ENCODE peak calls at places on chromosomes 3 and 15, in ten cellular contexts. N, T, U, H, Z, D, G, B, O and Q are unnamed samples.

GRCh38 chr15:59501531-59502113 is 63.6 kb downstream of the FAM81A start:
- DNase-seq in N (peak), T (no peak), U (no peak), H (peak), Z (peak), D (peak), G (peak), B (peak), O (peak), Q (peak)

GRCh38 chr3:24374801-24375200 is 119.8 kb downstream of the THRB start:
- DNase-seq in N (no peak), T (no peak), U (no peak), H (no peak), Z (no peak), D (no peak), G (no peak), B (no peak), O (no peak), Q (no peak)

GRCh38 chr3:156413293-156413912 is 141.5 kb downstream of the SSR3 start:
- DNase-seq in N (no peak), T (no peak), U (no peak), H (no peak), Z (no peak), D (no peak), G (no peak), B (no peak), O (no peak), Q (no peak)

GRCh38 chr3:69200384-69201068 is 78.1 kb upstream of the LMOD3 start:
- DNase-seq in N (peak), T (no peak), U (peak), H (no peak), Z (peak), D (peak), G (peak), B (no peak), O (peak), Q (peak)

GRCh38 chr15:80478075-80478474 is 73.9 kb downstream of the ARNT2 start:
- DNase-seq in N (no peak), T (no peak), U (no peak), H (no peak), Z (no peak), D (no peak), G (peak), B (no peak), O (peak), Q (no peak)

GRCh38 chr3:12230406-12230805 is 58.5 kb upstream of the PPARG start:
- DNase-seq in N (no peak), T (no peak), U (no peak), H (no peak), Z (no peak), D (no peak), G (no peak), B (no peak), O (no peak), Q (no peak)

GRCh38 chr3:174408310-174408709 is 450.8 kb upstream of the NAALADL2 start:
- DNase-seq in N (peak), T (no peak), U (no peak), H (no peak), Z (no peak), D (peak), G (peak), B (no peak), O (peak), Q (no peak)

GRCh38 chr15:62792960-62793758 is 249.4 kb upstream of the TPM1 start:
- DNase-seq in N (no peak), T (no peak), U (no peak), H (no peak), Z (no peak), D (no peak), G (no peak), B (peak), O (no peak), Q (no peak)

DNA sequence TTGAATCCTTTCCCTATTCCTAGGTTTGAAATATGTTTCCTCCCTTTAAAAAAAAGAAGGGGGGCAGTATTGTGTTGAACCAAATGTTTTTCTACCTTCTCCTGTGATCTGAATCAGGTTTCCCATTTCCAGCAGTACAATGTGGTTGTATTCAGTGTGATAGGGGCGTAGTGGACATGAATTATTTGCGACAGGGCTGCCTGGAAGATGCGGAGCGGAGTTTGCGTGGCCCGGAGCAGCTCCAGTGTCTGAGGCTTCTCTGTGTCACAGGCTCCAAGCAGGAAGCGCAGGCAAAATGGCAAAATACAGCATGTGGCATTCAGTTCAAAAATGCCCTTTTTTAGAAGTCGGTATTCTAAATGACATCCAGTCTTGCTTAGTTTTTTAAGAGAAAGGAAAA is 154.4 kb downstream of the PGPEP1L start:
- DNase-seq in N (peak), T (peak), U (peak), H (peak), Z (peak), D (peak), G (peak), B (peak), O (peak), Q (peak)
- TF ChIP-seq CTCF in N (no peak), T (no peak), U (no peak), H (no peak), Z (no peak), D (no peak), G (no peak), B (no peak), O (no peak), Q (no peak)

GRCh38 chr15:70097337-70098169 is at the start of gene TLE3:
- DNase-seq in N (peak), T (peak), U (peak), H (peak), Z (peak), D (peak), G (peak), B (peak), O (peak), Q (peak)
- TF ChIP-seq CTCF in N (peak), T (peak), U (no peak), H (no peak), Z (peak), D (peak), G (peak), B (no peak), O (peak), Q (peak)

GRCh38 chr3:40070816-40071215 is 238.7 kb upstream of the EIF1B start:
- DNase-seq in N (no peak), T (no peak), U (no peak), H (no peak), Z (no peak), D (peak), G (no peak), B (no peak), O (no peak), Q (no peak)

GRCh38 chr3:40068647-40069046 is 240.9 kb upstream of the EIF1B start:
- DNase-seq in N (no peak), T (no peak), U (peak), H (no peak), Z (no peak), D (no peak), G (no peak), B (no peak), O (no peak), Q (no peak)

GRCh38 chr3:40078590-40078989 is 230.9 kb upstream of the EIF1B start:
- DNase-seq in N (no peak), T (no peak), U (no peak), H (no peak), Z (no peak), D (no peak), G (no peak), B (no peak), O (no peak), Q (no peak)

GRCh38 chr3:40071683-40072238 is 237.7 kb upstream of the EIF1B start:
- DNase-seq in N (no peak), T (no peak), U (no peak), H (no peak), Z (no peak), D (no peak), G (no peak), B (peak), O (no peak), Q (no peak)

DNA sequence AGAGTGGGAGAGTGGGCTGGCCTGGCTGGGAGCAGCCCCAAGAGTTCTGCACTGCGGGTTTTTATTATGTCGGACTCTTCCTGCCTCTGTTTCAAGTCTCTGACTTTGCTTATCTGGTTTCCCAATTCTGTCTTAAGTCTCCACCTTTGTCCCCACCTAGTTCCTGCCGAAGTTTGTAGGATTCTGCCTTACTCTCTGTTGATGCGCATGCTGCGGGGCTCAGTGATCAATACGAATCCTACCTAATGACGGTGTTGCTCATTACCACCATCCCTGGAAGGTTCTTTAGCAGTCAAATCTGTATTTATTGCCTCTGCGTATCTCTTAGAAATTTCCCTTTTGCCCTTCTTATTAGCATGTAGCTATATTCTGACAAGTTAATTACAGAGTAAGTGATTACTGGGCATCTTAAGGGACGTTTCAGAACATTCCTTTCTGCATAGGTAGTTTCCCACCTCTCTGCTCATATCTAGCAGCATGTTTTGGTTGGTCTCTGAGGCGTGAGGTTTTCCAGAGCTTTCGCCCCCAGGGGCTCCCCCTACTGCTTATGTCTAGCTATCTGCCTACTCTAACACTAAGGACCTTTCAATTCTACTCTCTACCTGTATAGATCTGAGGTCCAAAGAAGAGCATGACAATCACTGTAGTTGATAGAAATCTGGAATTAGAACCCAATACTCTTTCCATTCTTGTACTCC is 236.0 kb upstream of the EIF1B start:
- DNase-seq in N (no peak), T (no peak), U (no peak), H (peak), Z (no peak), D (no peak), G (no peak), B (no peak), O (no peak), Q (peak)
- TF ChIP-seq CTCF in N (no peak), T (no peak), U (no peak), H (no peak), Z (no peak), D (no peak), G (no peak), B (no peak), O (peak), Q (peak)

GRCh38 chr15:29114277-29115092 is 155.1 kb downstream of the NSMCE3 start:
- DNase-seq in N (no peak), T (no peak), U (no peak), H (no peak), Z (no peak), D (no peak), G (no peak), B (no peak), O (no peak), Q (no peak)

GRCh38 chr15:29117778-29118177 is 151.8 kb downstream of the NSMCE3 start:
- DNase-seq in N (no peak), T (no peak), U (no peak), H (no peak), Z (no peak), D (no peak), G (no peak), B (no peak), O (no peak), Q (no peak)

GRCh38 chr15:29116970-29117700 is 152.5 kb downstream of the NSMCE3 start:
- DNase-seq in N (no peak), T (no peak), U (no peak), H (no peak), Z (no peak), D (no peak), G (no peak), B (no peak), O (no peak), Q (no peak)

GRCh38 chr15:29113336-29114276 is 156.0 kb downstream of the NSMCE3 start:
- DNase-seq in N (no peak), T (no peak), U (no peak), H (no peak), Z (no peak), D (no peak), G (no peak), B (no peak), O (no peak), Q (no peak)

DNA sequence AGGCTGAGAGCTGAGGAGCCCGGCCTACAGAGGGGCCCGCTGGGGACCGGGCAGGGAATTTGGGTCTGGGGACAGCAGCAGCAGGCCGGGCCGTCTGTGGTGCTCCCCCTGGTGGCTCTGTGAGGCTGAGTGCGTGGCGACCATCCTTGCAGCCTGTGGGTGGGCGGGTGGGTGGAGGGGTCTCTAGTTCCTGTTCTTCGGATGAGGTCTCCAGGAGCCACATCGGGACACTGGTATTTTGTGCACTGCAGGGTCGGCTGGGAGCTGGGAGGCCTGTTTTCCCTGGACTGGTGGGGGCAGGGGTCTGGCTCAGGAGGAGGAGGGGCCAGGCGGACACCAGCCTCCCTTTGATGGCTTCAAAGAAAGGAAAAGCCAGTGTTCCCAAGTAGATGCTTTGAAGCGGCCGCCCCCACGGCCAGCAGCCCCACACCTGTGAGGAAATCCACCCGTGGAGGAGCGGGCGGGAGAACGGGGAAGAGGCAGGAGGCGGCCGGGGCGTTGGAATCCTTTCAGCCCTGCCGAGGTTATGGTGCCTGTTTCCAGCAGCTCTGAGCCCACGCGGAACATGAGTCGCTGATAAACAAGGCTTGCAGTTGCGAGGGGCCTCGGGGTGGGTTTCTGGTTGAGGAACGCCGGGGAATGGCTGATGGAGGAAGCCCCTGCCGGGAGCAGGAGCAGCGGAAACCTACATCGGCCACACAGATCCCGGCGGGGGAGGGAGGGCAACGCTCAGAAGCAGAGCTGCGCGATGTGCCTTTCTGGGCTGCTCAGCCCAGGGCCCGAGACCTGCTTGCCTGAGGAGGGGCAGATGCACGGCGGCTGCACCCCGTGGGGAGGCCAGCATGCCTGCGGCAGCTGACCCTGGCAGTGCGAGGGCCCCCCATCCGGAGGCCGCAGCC is 154.3 kb downstream of the NSMCE3 start:
- DNase-seq in N (no peak), T (no peak), U (no peak), H (peak), Z (no peak), D (no peak), G (no peak), B (no peak), O (no peak), Q (peak)
- TF ChIP-seq CTCF in N (peak), T (peak), U (no peak), H (peak), Z (no peak), D (peak), G (peak), B (peak), O (peak), Q (peak)

GRCh38 chr3:33732394-33732793 is 14.3 kb upstream of the CLASP2 start:
- DNase-seq in N (peak), T (no peak), U (no peak), H (no peak), Z (no peak), D (no peak), G (no peak), B (no peak), O (peak), Q (peak)
- TF ChIP-seq CTCF in N (no peak), T (no peak), U (no peak), H (peak), Z (no peak), D (peak), G (peak), B (peak), O (peak), Q (no peak)

DNA sequence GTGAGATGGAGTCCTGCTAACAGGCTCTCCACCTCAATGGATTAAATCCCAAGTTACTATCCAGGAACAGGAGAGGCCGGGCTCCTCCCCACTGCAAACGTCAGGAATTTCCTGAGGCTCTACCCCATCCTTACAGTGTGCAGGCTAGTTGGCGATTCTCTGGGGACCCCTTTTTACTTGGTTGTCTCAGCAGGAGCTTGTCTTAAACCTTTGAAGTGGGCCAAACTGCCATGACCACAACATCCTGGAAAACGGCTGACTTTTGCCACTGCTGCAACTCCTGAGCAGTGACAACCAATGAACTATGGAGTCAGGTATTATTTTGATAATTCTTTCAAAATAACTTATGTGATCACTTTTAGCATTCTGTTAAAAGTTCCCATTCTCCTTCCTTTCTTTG is 440.9 kb upstream of the CCDC54 start:
- DNase-seq in N (no peak), T (no peak), U (no peak), H (no peak), Z (no peak), D (no peak), G (no peak), B (no peak), O (no peak), Q (no peak)
- TF ChIP-seq CTCF in N (no peak), T (no peak), U (no peak), H (no peak), Z (no peak), D (no peak), G (no peak), B (no peak), O (no peak), Q (no peak)

DNA sequence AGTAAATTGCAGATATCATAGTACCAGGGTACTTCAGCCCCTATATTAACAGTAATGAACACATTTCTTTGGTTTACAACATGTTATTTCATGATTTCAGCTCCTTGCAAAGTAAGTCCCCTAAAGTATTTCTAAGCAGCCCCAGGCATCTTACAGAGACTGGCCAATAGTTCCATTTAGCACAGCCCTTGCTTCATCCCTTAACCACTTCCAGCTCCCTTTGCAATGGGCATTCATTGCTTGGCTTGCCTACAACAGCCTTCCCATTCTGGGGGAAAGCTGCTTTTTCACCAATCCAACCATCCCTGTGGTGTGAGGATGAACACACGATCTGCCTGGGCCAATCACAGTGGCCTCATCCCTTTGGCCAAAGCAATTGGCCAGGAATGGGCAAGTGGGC is 67.2 kb upstream of the XCR1 start:
- DNase-seq in N (no peak), T (no peak), U (no peak), H (no peak), Z (no peak), D (no peak), G (no peak), B (no peak), O (no peak), Q (no peak)
- TF ChIP-seq CTCF in N (no peak), T (no peak), U (no peak), H (no peak), Z (no peak), D (no peak), G (no peak), B (no peak), O (no peak), Q (no peak)

GRCh38 chr3:53666026-53666425 is 171.6 kb downstream of the CACNA1D start:
- DNase-seq in N (no peak), T (no peak), U (no peak), H (peak), Z (no peak), D (no peak), G (no peak), B (no peak), O (no peak), Q (no peak)

GRCh38 chr3:53672987-53673386 is 173.2 kb downstream of the CHDH start:
- DNase-seq in N (no peak), T (peak), U (no peak), H (no peak), Z (no peak), D (no peak), G (no peak), B (no peak), O (no peak), Q (no peak)

GRCh38 chr3:53665606-53666005 is 171.2 kb downstream of the CACNA1D start:
- DNase-seq in N (no peak), T (no peak), U (no peak), H (no peak), Z (no peak), D (no peak), G (no peak), B (no peak), O (no peak), Q (no peak)

GRCh38 chr3:53671192-53672021 is 174.8 kb downstream of the CHDH start:
- DNase-seq in N (no peak), T (no peak), U (no peak), H (no peak), Z (no peak), D (no peak), G (no peak), B (no peak), O (no peak), Q (no peak)

DNA sequence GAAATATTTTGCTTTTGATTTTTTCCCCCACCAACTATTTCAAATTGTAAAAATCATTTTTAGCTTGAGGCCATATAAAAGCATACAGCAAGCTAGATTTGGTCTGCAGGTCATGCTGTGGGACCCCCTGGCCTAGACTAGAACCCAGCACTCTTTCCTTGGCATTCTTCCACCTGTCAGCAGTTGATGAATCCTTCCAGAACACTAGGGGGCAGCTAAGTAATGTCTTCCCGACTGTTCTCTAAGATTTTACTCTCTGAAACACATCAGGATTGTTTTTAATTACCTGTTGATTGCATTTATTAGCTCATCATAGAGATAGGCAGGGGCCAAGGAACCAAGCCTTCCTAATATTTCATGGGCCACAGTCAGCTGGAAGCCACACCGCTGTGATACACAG is 174.5 kb downstream of the CACNA1D start:
- DNase-seq in N (no peak), T (no peak), U (no peak), H (no peak), Z (no peak), D (no peak), G (no peak), B (peak), O (no peak), Q (no peak)
- TF ChIP-seq CTCF in N (no peak), T (no peak), U (no peak), H (peak), Z (no peak), D (peak), G (peak), B (peak), O (peak), Q (peak)

GRCh38 chr15:96047255-96047931 is 283.1 kb upstream of the NR2F2 start:
- DNase-seq in N (no peak), T (no peak), U (no peak), H (no peak), Z (no peak), D (peak), G (peak), B (no peak), O (peak), Q (no peak)
- TF ChIP-seq CTCF in N (no peak), T (no peak), U (no peak), H (no peak), Z (no peak), D (peak), G (peak), B (no peak), O (peak), Q (no peak)

GRCh38 chr3:182392182-182392917 is 401.0 kb upstream of the ATP11B start:
- DNase-seq in N (no peak), T (no peak), U (no peak), H (no peak), Z (no peak), D (no peak), G (no peak), B (no peak), O (no peak), Q (no peak)
- TF ChIP-seq CTCF in N (no peak), T (no peak), U (no peak), H (peak), Z (no peak), D (no peak), G (no peak), B (peak), O (no peak), Q (no peak)